ENCODE peak calls at places on chromosomes 2 and 18, in six cellular contexts. O is CD4-positive, alpha-beta memory T cell; G is CD8-positive, alpha-beta T cell; P is body of pancreas; I is tibial artery; M is K562. H is an unnamed sample.

GRCh38 chr2:84880645-84881521 is at the start of gene TRABD2A:
- DNase-seq in P (no peak), G (peak), O (peak), M (peak), I (no peak), H (no peak)

GRCh38 chr2:119013640-119014039 is 71.6 kb downstream of the MARCO start:
- DNase-seq in P (no peak), G (no peak), M (no peak), I (no peak), O (no peak), H (no peak)

GRCh38 chr2:73262108-73262651 is 22.1 kb downstream of the FBXO41 start:
- DNase-seq in O (no peak), P (no peak), G (no peak), I (no peak), M (no peak), H (no peak)

GRCh38 chr18:35123811-35124210 is 82.6 kb downstream of the MAPRE2 start:
- DNase-seq in O (no peak), I (no peak), G (no peak), M (no peak), P (no peak), H (no peak)

GRCh38 chr2:233421091-233421816 is 67.0 kb downstream of the DGKD start:
- DNase-seq in M (no peak), G (no peak), O (no peak), P (no peak), I (no peak), H (no peak)

GRCh38 chr2:25159947-25160346 is 8.4 kb downstream of the POMC start:
- DNase-seq in I (no peak), O (no peak), G (no peak), M (peak), P (no peak), H (peak)

GRCh38 chr2:70988151-70988550 is 6.5 kb downstream of the TEX261 start:
- DNase-seq in I (no peak), M (no peak), O (no peak), G (no peak), P (peak), H (no peak)

GRCh38 chr2:48356701-48357322 is 173.1 kb upstream of the STON1 start:
- DNase-seq in I (no peak), G (peak), P (no peak), O (peak), M (no peak), H (no peak)

GRCh38 chr2:241788572-241788971 is 11.9 kb downstream of the GAL3ST2 start:
- DNase-seq in G (no peak), M (no peak), P (no peak), I (no peak), O (no peak), H (no peak)

GRCh38 chr2:155846249-155846648 is 486.3 kb downstream of the NR4A2 start:
- DNase-seq in G (no peak), I (no peak), M (no peak), O (no peak), P (no peak), H (no peak)

GRCh38 chr2:71609029-71609428 is 155.7 kb downstream of the DYSF start:
- DNase-seq in I (peak), P (peak), O (no peak), G (no peak), M (no peak), H (no peak)

GRCh38 chr2:215391531-215391930 is 44.3 kb downstream of the FN1 start:
- DNase-seq in G (no peak), O (no peak), I (no peak), M (no peak), P (no peak), H (no peak)

GRCh38 chr2:2116657-2117056 is 214.4 kb downstream of the MYT1L start:
- DNase-seq in O (no peak), M (no peak), I (no peak), G (no peak), P (no peak), H (no peak)

GRCh38 chr18:73614812-73615211 is 532.8 kb downstream of the FBXO15 start:
- DNase-seq in G (no peak), O (no peak), M (no peak), I (no peak), P (no peak), H (no peak)

GRCh38 chr18:73615506-73615905 is 532.1 kb downstream of the FBXO15 start:
- DNase-seq in G (no peak), I (no peak), P (no peak), O (no peak), M (no peak), H (no peak)

GRCh38 chr18:73617981-73618380 is 529.7 kb downstream of the FBXO15 start:
- DNase-seq in M (no peak), P (no peak), I (no peak), G (no peak), O (no peak), H (no peak)

DNA sequence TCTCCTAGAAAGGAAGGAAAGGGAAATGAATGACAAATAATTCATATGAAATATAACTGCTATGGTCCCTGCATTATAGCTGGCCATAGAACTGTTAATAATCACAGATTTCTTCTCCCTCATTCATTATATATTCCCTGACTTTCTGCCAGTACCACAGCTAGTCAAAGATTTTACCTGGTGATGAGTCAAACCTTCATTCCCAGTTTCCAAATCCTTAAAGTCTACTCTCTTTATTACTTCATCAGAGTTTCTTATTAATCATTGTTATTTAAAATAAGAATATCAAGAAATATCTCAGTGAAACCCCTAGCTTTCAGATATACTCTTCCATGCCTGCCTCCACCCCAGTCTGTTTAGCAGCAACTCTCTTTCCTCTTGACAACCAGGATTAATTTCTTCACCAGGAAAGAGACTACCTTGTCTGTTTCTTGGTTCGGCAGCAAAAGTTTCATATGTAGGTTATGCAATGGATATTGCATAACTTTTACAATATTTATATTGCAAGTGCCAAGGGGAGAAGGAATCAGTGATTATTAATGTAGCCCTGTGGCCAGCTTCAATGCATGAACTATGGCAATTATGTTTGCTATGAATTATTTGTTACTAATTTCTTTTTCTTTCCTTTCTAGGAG is 533.8 kb downstream of the FBXO15 start:
- DNase-seq in G (no peak), M (no peak), I (no peak), P (no peak), O (no peak), H (no peak)
- H3K27ac ChIP-seq in G (no peak), M (no peak), I (no peak), P (no peak), O (no peak), H (no peak)

DNA sequence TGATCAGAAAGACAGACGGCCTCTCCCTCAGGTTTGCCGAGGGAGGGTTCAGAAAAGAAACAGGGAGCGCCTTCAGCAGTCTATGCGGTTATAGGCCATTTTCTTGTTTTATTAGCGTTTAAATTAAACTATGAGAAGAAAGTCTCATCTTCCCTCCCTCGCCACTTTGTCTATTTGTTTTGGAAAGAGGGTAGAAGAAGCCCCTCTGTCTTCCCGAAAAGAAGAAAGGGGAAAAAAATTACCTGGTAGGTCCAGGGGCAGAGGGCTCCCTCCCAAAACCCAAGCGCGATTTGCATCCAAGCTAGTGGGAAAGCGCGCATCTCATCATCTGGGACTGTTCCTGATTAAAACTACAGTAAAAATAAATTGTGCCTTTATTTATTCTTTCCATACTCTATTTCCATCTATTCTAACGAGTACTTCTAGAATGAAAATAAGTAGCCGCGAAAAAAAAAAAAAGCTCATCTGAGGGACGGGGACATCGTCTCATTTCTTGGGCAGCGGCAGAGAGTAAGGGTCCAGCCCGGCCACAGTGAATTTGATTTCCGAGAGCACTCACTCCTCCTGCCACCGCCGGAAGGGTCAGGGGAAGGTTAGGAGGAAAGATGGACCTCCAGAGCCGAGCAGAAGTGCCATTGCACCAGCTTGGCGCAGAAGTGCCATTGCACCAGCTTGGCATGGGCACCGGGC is 2.4 kb downstream of the PAX8 start:
- DNase-seq in P (no peak), I (no peak), M (no peak), G (no peak), O (no peak), H (no peak)
- H3K27ac ChIP-seq in P (no peak), I (no peak), M (no peak), G (no peak), O (no peak), H (no peak)

GRCh38 chr2:567496-567864 is 109.7 kb downstream of the TMEM18 start:
- DNase-seq in O (no peak), G (no peak), M (no peak), I (no peak), P (no peak), H (no peak)

GRCh38 chr2:563512-563911 is 113.7 kb downstream of the TMEM18 start:
- DNase-seq in I (no peak), O (no peak), G (no peak), P (no peak), M (no peak), H (no peak)

GRCh38 chr2:562391-563364 is 114.5 kb downstream of the TMEM18 start:
- DNase-seq in P (no peak), G (no peak), I (no peak), M (no peak), O (no peak), H (no peak)

GRCh38 chr2:566379-567313 is 110.6 kb downstream of the TMEM18 start:
- DNase-seq in O (no peak), M (no peak), I (no peak), P (no peak), G (no peak), H (no peak)

GRCh38 chr2:564471-565181 is 112.6 kb downstream of the TMEM18 start:
- DNase-seq in G (no peak), P (no peak), M (no peak), I (no peak), O (no peak), H (no peak)
- H3K27ac ChIP-seq in G (no peak), P (no peak), M (no peak), I (no peak), O (no peak), H (no peak)

GRCh38 chr2:64842030-64842429 is 147.2 kb upstream of the SLC1A4 start:
- DNase-seq in M (no peak), P (no peak), O (no peak), G (no peak), I (no peak), H (no peak)
- H3K27ac ChIP-seq in M (peak), P (no peak), O (no peak), G (no peak), I (no peak), H (no peak)

DNA sequence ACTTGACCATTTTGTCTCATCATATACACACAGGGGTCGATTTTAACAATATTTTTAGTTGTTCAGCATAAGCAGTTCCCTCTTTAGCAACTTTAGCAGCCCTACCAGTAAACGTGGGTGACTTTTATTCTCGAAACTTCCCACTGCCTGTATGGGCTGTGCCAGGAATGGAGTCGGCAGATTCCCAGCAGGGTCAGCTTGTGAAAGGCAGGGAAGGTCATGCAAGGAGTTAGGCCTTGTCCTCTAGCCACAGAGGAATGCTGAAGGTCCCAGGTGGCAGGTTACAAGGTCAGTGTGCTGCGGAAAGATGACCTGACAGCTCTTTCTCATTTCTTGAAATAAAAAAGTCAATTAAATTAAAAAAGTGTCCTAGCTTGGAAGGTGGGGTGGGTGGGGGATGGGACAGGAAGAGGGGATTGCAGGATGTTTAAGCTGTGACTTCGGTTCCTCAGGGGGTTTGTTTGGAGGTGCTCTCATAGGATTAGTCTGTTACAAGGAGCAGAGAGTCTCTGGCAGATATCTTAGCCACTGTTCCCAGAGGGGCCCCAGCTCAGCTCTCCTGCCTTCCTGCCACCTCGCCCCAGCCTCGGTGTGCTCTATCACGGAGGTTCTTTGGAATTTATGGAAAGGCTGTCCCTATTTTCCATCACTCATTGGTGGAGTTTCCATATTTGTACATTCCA is 21.4 kb downstream of the DRC1 start:
- DNase-seq in P (no peak), M (no peak), I (no peak), G (no peak), O (no peak), H (peak)
- H3K27ac ChIP-seq in P (no peak), M (no peak), I (no peak), G (no peak), O (no peak), H (peak)

DNA sequence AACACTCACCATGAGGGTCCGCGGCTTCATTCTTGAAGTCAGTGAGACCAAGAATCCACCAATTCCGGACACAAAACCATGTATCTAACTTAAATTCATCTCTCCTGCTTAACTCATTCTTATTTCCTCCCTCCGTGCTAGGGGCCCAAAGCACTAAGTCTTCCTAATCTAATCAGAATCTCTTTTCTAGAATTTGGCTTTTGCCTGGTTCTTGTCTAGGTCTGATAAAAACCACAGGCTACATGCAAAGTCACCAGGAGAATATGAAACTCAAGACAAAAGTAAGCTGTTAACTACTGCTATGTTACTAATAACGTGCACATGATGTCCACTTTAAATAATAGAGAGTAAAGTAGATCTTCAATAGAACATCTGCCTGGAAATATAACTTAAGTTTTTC is 69.9 kb downstream of the TRIP12 start:
- DNase-seq in P (no peak), G (no peak), M (no peak), I (no peak), O (no peak), H (no peak)
- H3K27ac ChIP-seq in P (no peak), G (no peak), M (no peak), I (no peak), O (no peak), H (no peak)

DNA sequence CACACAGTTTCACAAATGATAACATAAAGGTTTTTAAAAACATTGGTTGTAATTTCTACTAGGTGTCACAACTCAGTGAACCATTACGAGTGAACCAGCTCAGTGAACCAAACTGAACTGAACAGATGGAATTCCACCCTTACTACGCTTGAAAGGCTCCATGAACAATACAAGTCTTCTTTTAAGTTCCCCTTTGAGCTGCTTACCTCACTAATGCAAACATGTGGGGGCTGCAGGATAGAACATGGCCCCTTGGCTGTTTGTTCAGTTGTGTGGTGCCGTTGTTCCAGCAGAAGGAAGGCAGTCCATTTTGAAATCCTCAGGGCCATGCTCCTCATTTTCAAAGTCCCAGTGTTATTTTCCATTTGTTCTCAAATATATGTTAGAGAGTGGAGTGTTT is 30.7 kb upstream of the KLHL14 start:
- DNase-seq in P (no peak), I (no peak), M (no peak), O (no peak), G (no peak), H (peak)
- H3K27ac ChIP-seq in P (no peak), I (no peak), M (no peak), O (no peak), G (no peak), H (peak)

DNA sequence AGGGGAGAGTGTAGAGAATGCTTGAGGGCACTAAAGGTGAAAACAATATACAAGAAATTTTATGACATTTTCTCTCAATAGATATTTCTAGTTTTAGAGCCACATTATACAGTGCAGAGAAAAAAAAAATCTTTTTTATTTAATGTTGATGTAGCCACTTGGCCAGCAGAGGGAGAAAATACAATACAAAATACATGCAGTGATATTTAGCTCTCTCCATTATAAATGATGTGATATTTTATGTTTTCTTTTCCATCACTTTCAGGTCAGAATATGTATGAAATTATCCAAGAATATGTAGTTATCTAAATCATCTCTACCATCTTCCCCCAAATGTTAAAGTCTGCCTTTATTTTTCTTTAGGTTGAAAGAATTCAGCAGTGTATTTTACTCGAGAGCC is 533.6 kb upstream of the FSHR start:
- DNase-seq in P (no peak), O (no peak), M (no peak), I (no peak), G (no peak), H (no peak)
- H3K27ac ChIP-seq in P (no peak), O (no peak), M (no peak), I (no peak), G (no peak), H (no peak)

GRCh38 chr18:73987247-73987980 is 160.2 kb downstream of the FBXO15 start:
- DNase-seq in I (no peak), G (no peak), M (no peak), O (no peak), P (no peak), H (no peak)

GRCh38 chr18:73983970-73984369 is 163.7 kb downstream of the FBXO15 start:
- DNase-seq in M (no peak), O (no peak), P (no peak), I (no peak), G (no peak), H (no peak)

GRCh38 chr18:73983496-73983895 is 164.1 kb downstream of the FBXO15 start:
- DNase-seq in M (no peak), G (no peak), P (no peak), O (no peak), I (no peak), H (no peak)

GRCh38 chr18:73985855-73986254 is 161.8 kb downstream of the FBXO15 start:
- DNase-seq in I (no peak), O (no peak), G (no peak), M (no peak), P (no peak), H (no peak)

GRCh38 chr18:73986711-73987110 is 160.9 kb downstream of the FBXO15 start:
- DNase-seq in I (no peak), O (no peak), G (no peak), P (no peak), M (no peak), H (no peak)
- H3K27ac ChIP-seq in I (no peak), O (no peak), G (no peak), P (no peak), M (no peak), H (no peak)

H was measured in WERI-Rb-1.